ENCODE peak calls at places on chromosomes 1 and 21, in eight cellular contexts. One of them, this sample, is unnamed.

GRCh38 chr1:157292809-157293564 is 154.8 kb upstream of the ETV3 start:
- DNase-seq in astrocyte of the cerebellum: no peak
- DNase-seq in epithelial cell of proximal tubule: no peak
- DNase-seq in IMR-90: no peak
- DNase-seq in left ventricle myocardium inferior: no peak
- DNase-seq in PC-9: no peak
- DNase-seq in testis: no peak
- DNase-seq in retinal pigment epithelial cell: no peak
- DNase-seq in this sample: no peak

GRCh38 chr1:115830963-115831362 is 10.0 kb downstream of the NHLH2 start:
- DNase-seq in PC-9: no peak
- DNase-seq in IMR-90: no peak
- DNase-seq in retinal pigment epithelial cell: no peak
- DNase-seq in epithelial cell of proximal tubule: no peak
- DNase-seq in testis: no peak
- DNase-seq in left ventricle myocardium inferior: no peak
- DNase-seq in astrocyte of the cerebellum: no peak
- DNase-seq in this sample: no peak

GRCh38 chr1:93093332-93094006 is 14.4 kb downstream of the MTF2 start:
- DNase-seq in testis: peak; percentile 20
- DNase-seq in epithelial cell of proximal tubule: no peak
- DNase-seq in astrocyte of the cerebellum: no peak
- DNase-seq in PC-9: no peak
- DNase-seq in retinal pigment epithelial cell: no peak
- DNase-seq in IMR-90: peak; percentile 15
- DNase-seq in left ventricle myocardium inferior: no peak
- DNase-seq in this sample: no peak

GRCh38 chr1:95953005-95953404 is 719.0 kb downstream of the RWDD3 start:
- DNase-seq in left ventricle myocardium inferior: no peak
- DNase-seq in IMR-90: peak; percentile 1
- DNase-seq in PC-9: no peak
- DNase-seq in testis: no peak
- DNase-seq in epithelial cell of proximal tubule: no peak
- DNase-seq in astrocyte of the cerebellum: no peak
- DNase-seq in retinal pigment epithelial cell: no peak
- DNase-seq in this sample: no peak

GRCh38 chr1:193794239-193794638 is 607.8 kb upstream of the B3GALT2 start:
- DNase-seq in PC-9: no peak
- DNase-seq in left ventricle myocardium inferior: no peak
- DNase-seq in testis: no peak
- DNase-seq in IMR-90: peak; percentile 3
- DNase-seq in astrocyte of the cerebellum: no peak
- DNase-seq in retinal pigment epithelial cell: peak; percentile 46
- DNase-seq in epithelial cell of proximal tubule: no peak
- DNase-seq in this sample: no peak

GRCh38 chr1:2499986-2500596 is 24.0 kb downstream of the PLCH2 start:
- DNase-seq in retinal pigment epithelial cell: no peak
- DNase-seq in testis: no peak
- DNase-seq in epithelial cell of proximal tubule: no peak
- DNase-seq in IMR-90: no peak
- DNase-seq in astrocyte of the cerebellum: no peak
- DNase-seq in PC-9: no peak
- DNase-seq in left ventricle myocardium inferior: no peak
- DNase-seq in this sample: no peak

GRCh38 chr1:232280910-232281309 is 349.0 kb downstream of the SIPA1L2 start:
- DNase-seq in PC-9: no peak
- DNase-seq in left ventricle myocardium inferior: no peak
- DNase-seq in astrocyte of the cerebellum: no peak
- DNase-seq in epithelial cell of proximal tubule: no peak
- DNase-seq in retinal pigment epithelial cell: no peak
- DNase-seq in testis: no peak
- DNase-seq in IMR-90: no peak
- DNase-seq in this sample: no peak

GRCh38 chr1:58909162-58909560 is 125.3 kb upstream of the JUN start:
- DNase-seq in IMR-90: peak; percentile 84
- DNase-seq in retinal pigment epithelial cell: no peak
- DNase-seq in PC-9: peak; percentile 43
- DNase-seq in testis: no peak
- DNase-seq in astrocyte of the cerebellum: no peak
- DNase-seq in epithelial cell of proximal tubule: no peak
- DNase-seq in left ventricle myocardium inferior: no peak
- DNase-seq in this sample: no peak

GRCh38 chr1:9874959-9875635 is 35.0 kb downstream of the CTNNBIP1 start:
- DNase-seq in left ventricle myocardium inferior: peak; percentile 67
- DNase-seq in IMR-90: peak; percentile 67
- DNase-seq in epithelial cell of proximal tubule: no peak
- DNase-seq in retinal pigment epithelial cell: no peak
- DNase-seq in astrocyte of the cerebellum: peak; percentile 42
- DNase-seq in testis: peak; percentile 79
- DNase-seq in PC-9: peak; percentile 65
- DNase-seq in this sample: no peak

GRCh38 chr1:242427519-242427918 is 97.0 kb downstream of the PLD5 start:
- DNase-seq in left ventricle myocardium inferior: no peak
- DNase-seq in retinal pigment epithelial cell: no peak
- DNase-seq in testis: no peak
- DNase-seq in epithelial cell of proximal tubule: no peak
- DNase-seq in astrocyte of the cerebellum: no peak
- DNase-seq in PC-9: no peak
- DNase-seq in IMR-90: no peak
- DNase-seq in this sample: no peak

GRCh38 chr1:78678324-78678723 is 28.7 kb downstream of the IFI44 start:
- DNase-seq in retinal pigment epithelial cell: no peak
- DNase-seq in IMR-90: no peak
- DNase-seq in PC-9: no peak
- DNase-seq in left ventricle myocardium inferior: no peak
- DNase-seq in astrocyte of the cerebellum: no peak
- DNase-seq in epithelial cell of proximal tubule: no peak
- DNase-seq in testis: no peak
- DNase-seq in this sample: no peak

GRCh38 chr1:223765036-223765718 is 52.8 kb downstream of the CAPN2 start:
- DNase-seq in testis: peak; percentile 90
- DNase-seq in astrocyte of the cerebellum: no peak
- DNase-seq in left ventricle myocardium inferior: peak; percentile 74
- DNase-seq in retinal pigment epithelial cell: no peak
- DNase-seq in PC-9: no peak
- DNase-seq in IMR-90: peak; percentile 56
- DNase-seq in epithelial cell of proximal tubule: no peak
- DNase-seq in this sample: no peak

GRCh38 chr1:182662121-182662890 is 22.1 kb downstream of the RGS8 start:
- DNase-seq in PC-9: no peak
- DNase-seq in retinal pigment epithelial cell: no peak
- DNase-seq in epithelial cell of proximal tubule: no peak
- DNase-seq in astrocyte of the cerebellum: no peak
- DNase-seq in left ventricle myocardium inferior: no peak
- DNase-seq in testis: no peak
- DNase-seq in IMR-90: no peak
- DNase-seq in this sample: no peak

GRCh38 chr1:53323316-53323715 is 4.6 kb downstream of the LRP8 start:
- DNase-seq in left ventricle myocardium inferior: no peak
- DNase-seq in IMR-90: no peak
- DNase-seq in astrocyte of the cerebellum: no peak
- DNase-seq in PC-9: no peak
- DNase-seq in retinal pigment epithelial cell: no peak
- DNase-seq in testis: no peak
- DNase-seq in epithelial cell of proximal tubule: no peak
- DNase-seq in this sample: no peak

DNA sequence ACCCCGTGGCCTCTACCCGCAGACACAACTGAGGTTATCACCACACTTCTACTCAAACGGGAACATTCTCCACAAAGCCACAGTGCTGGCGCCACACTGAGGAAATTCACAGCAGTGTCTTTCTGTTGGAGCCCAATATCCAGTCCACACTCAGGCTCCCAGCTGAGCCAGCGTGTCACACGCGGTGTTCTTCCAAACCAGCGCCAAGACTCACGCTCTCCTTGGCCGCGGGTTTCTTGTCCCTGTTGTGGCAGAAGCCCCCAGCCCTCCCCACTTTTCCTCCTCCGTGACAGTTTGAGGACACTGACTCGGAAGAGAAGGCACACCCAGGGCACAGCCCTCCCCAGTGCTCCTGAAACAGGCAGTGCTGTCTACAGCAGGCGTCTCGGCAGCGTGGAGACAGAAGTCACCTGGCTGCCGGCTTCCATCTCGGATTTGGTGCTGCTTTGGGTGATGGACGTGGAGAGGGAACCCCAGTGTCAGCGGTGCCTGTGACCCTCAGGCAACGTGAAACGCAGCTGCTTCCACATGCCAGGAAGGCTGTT is 35.4 kb upstream of the AGPAT3 start:
- DNase-seq in astrocyte of the cerebellum: no peak
- DNase-seq in retinal pigment epithelial cell: no peak
- DNase-seq in IMR-90: no peak
- DNase-seq in epithelial cell of proximal tubule: no peak
- DNase-seq in testis: no peak
- DNase-seq in left ventricle myocardium inferior: no peak
- DNase-seq in PC-9: no peak
- DNase-seq in this sample: no peak
- TF ChIP-seq CTCF in astrocyte of the cerebellum: no peak
- TF ChIP-seq CTCF in retinal pigment epithelial cell: no peak
- TF ChIP-seq CTCF in IMR-90: peak; percentile 4
- TF ChIP-seq CTCF in epithelial cell of proximal tubule: no peak
- TF ChIP-seq CTCF in testis: no peak
- TF ChIP-seq CTCF in left ventricle myocardium inferior: no peak
- TF ChIP-seq CTCF in PC-9: no peak
- TF ChIP-seq CTCF in this sample: no peak

GRCh38 chr1:235070819-235071218 is 57.8 kb downstream of the TOMM20 start:
- DNase-seq in retinal pigment epithelial cell: no peak
- DNase-seq in testis: no peak
- DNase-seq in epithelial cell of proximal tubule: no peak
- DNase-seq in astrocyte of the cerebellum: no peak
- DNase-seq in left ventricle myocardium inferior: no peak
- DNase-seq in PC-9: no peak
- DNase-seq in IMR-90: no peak
- DNase-seq in this sample: no peak

GRCh38 chr1:235069171-235069570 is 59.5 kb downstream of the TOMM20 start:
- DNase-seq in retinal pigment epithelial cell: no peak
- DNase-seq in PC-9: no peak
- DNase-seq in IMR-90: no peak
- DNase-seq in left ventricle myocardium inferior: no peak
- DNase-seq in astrocyte of the cerebellum: no peak
- DNase-seq in epithelial cell of proximal tubule: no peak
- DNase-seq in testis: no peak
- DNase-seq in this sample: no peak

GRCh38 chr1:235069577-235070563 is 58.8 kb downstream of the TOMM20 start:
- DNase-seq in astrocyte of the cerebellum: no peak
- DNase-seq in PC-9: peak; percentile 96
- DNase-seq in left ventricle myocardium inferior: peak; percentile 55
- DNase-seq in IMR-90: peak; percentile 98
- DNase-seq in epithelial cell of proximal tubule: peak; percentile 93
- DNase-seq in testis: peak; percentile 50
- DNase-seq in retinal pigment epithelial cell: peak; percentile 84
- DNase-seq in this sample: peak; percentile 95

GRCh38 chr1:235068155-235069121 is 60.2 kb downstream of the TOMM20 start:
- DNase-seq in IMR-90: peak; percentile 89
- DNase-seq in retinal pigment epithelial cell: no peak
- DNase-seq in epithelial cell of proximal tubule: no peak
- DNase-seq in testis: no peak
- DNase-seq in left ventricle myocardium inferior: no peak
- DNase-seq in astrocyte of the cerebellum: no peak
- DNase-seq in PC-9: peak; percentile 92
- DNase-seq in this sample: peak; percentile 82

DNA sequence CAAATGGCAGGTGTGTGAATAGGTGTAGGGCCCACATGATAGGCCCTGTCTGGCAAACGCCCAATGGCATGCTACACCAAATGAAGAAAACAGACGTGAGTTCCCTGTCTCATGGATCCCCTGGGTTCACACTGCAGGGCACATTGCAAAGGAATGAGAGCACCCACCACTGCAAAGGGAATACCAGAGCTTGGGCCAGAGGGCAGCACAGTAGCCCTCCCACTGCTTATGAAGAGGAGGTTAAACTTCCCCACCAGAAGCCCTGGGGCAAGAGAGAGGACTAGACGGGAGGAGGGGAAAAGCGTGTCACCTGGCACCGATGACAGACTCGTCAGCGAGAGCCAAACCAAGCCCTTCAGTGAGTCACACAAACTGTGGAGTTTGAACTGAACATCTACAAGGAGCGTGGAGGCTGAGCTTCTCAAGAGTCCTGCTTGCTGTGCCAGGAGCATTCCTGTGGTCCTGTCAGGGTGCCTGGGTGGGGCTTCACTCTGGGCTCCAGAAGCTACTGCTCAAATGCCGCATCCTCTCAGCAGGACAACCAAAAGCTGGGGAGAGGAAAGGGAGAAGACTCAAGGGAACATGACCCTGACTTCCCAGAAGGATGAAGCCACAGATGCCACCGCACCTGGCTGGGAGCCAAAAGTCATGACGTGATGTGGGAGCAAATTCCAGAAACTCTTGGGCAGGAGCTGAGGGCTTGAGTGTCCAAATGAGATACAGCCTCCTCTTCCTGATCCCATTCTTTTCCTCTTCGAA is 61.1 kb downstream of the TOMM20 start:
- DNase-seq in testis: peak; percentile 49
- DNase-seq in astrocyte of the cerebellum: peak; percentile 99
- DNase-seq in retinal pigment epithelial cell: peak; percentile 95
- DNase-seq in IMR-90: peak; percentile 99
- DNase-seq in left ventricle myocardium inferior: peak; percentile 70
- DNase-seq in epithelial cell of proximal tubule: peak; percentile 96
- DNase-seq in PC-9: peak; percentile 98
- DNase-seq in this sample: peak; percentile 97
- H3K4me3 ChIP-seq in testis: no peak overlapping the region
- H3K4me3 ChIP-seq in astrocyte of the cerebellum: no peak overlapping the region
- H3K4me3 ChIP-seq in retinal pigment epithelial cell: no peak overlapping the region
- H3K4me3 ChIP-seq in IMR-90: no peak overlapping the region
- H3K4me3 ChIP-seq in left ventricle myocardium inferior: no peak overlapping the region
- H3K4me3 ChIP-seq in epithelial cell of proximal tubule: no peak overlapping the region
- H3K4me3 ChIP-seq in PC-9: peak overlapping the region; percentile 39
- H3K4me3 ChIP-seq in this sample: no peak overlapping the region

GRCh38 chr1:94236630-94237290 is 624 bp downstream of the ARHGAP29 start:
- DNase-seq in testis: peak; percentile 69
- DNase-seq in PC-9: no peak
- DNase-seq in IMR-90: peak; percentile 50
- DNase-seq in astrocyte of the cerebellum: no peak
- DNase-seq in retinal pigment epithelial cell: no peak
- DNase-seq in left ventricle myocardium inferior: peak; percentile 56
- DNase-seq in epithelial cell of proximal tubule: no peak
- DNase-seq in this sample: no peak
- TF ChIP-seq CTCF in testis: no peak
- TF ChIP-seq CTCF in PC-9: no peak
- TF ChIP-seq CTCF in IMR-90: peak; percentile 26
- TF ChIP-seq CTCF in astrocyte of the cerebellum: no peak
- TF ChIP-seq CTCF in retinal pigment epithelial cell: peak; percentile 27
- TF ChIP-seq CTCF in left ventricle myocardium inferior: peak; percentile 40
- TF ChIP-seq CTCF in epithelial cell of proximal tubule: peak; percentile 25
- TF ChIP-seq CTCF in this sample: peak; percentile 14

DNA sequence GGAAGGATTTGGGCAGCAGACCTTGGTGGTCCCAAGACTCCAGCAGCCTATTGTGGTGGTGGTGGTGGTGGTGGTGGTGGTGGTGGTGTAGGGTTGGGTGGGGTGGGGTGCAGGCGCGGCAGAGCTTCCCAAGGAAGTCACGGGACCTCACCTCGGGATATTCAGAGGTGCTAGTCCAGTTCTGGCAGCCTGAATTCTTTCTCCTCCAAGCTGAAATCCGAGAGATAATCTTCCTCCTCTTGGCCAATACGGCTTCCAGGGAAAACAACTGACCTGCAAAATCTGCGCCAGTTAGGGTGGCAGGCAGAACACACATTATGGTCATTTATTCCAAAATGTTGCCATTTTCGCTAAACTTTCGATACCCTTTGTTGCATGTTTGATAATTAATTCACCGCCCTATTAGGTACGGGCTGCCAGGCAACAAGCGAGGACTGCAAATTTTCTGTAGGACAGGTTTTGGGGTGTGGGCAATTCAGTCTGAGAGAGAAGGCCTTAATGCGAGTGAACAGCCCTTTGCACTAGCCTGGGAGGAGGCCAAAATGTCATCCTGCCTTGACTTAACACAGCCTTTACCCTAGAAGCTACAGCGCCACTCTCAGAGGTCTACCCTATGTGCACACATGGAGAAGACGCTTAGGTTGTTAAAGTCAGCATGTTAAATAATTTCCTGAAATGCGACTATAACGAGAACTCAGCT is 33.2 kb upstream of the BSDC1 start:
- DNase-seq in astrocyte of the cerebellum: no peak
- DNase-seq in left ventricle myocardium inferior: no peak
- DNase-seq in epithelial cell of proximal tubule: no peak
- DNase-seq in IMR-90: no peak
- DNase-seq in PC-9: no peak
- DNase-seq in retinal pigment epithelial cell: no peak
- DNase-seq in testis: no peak
- DNase-seq in this sample: no peak
- H3K4me3 ChIP-seq in astrocyte of the cerebellum: peak overlapping the region; percentile 37
- H3K4me3 ChIP-seq in left ventricle myocardium inferior: peak overlapping the region; percentile 59
- H3K4me3 ChIP-seq in epithelial cell of proximal tubule: no peak overlapping the region
- H3K4me3 ChIP-seq in IMR-90: no peak overlapping the region
- H3K4me3 ChIP-seq in PC-9: no peak overlapping the region
- H3K4me3 ChIP-seq in retinal pigment epithelial cell: peak overlapping the region; percentile 51
- H3K4me3 ChIP-seq in testis: peak overlapping the region; percentile 27
- H3K4me3 ChIP-seq in this sample: peak overlapping the region; percentile 23